ENCODE peak calls at places on chromosome 2, in nine cellular contexts. L is CD4-positive, alpha-beta memory T cell; A is AG04450; U is coronary artery; Z is lower leg skin; G is astrocyte of the cerebellum; V is CD8-positive, alpha-beta memory T cell; M is kidney epithelial cell; I is small intestine. D is an unnamed sample.

GRCh38 chr2:58098254-58099096 is 51.9 kb downstream of the VRK2 start:
- DNase-seq in L (no peak), A (no peak), U (no peak), Z (no peak), G (no peak), V (no peak), M (no peak), I (no peak), D (no peak)

GRCh38 chr2:176789751-176790150 is 422.8 kb upstream of the HNRNPA3 start:
- DNase-seq in L (no peak), A (no peak), U (no peak), Z (no peak), G (no peak), V (no peak), M (no peak), I (no peak), D (no peak)

GRCh38 chr2:7190587-7191320 is 273.5 kb downstream of the RNF144A start:
- DNase-seq in L (no peak), A (no peak), U (no peak), Z (no peak), G (no peak), V (no peak), M (no peak), I (no peak), D (peak; percentile 22)

GRCh38 chr2:42369551-42370229 is 8.7 kb upstream of the COX7A2L start:
- DNase-seq in L (no peak), A (no peak), U (no peak), Z (no peak), G (no peak), V (no peak), M (peak; percentile 55), I (peak; percentile 10), D (no peak)

GRCh38 chr2:20494246-20494645 is 47.4 kb downstream of the RHOB start:
- DNase-seq in L (no peak), A (peak; percentile 54), U (no peak), Z (no peak), G (peak; percentile 78), V (no peak), M (no peak), I (no peak), D (no peak)

GRCh38 chr2:201789395-201789794 is 8.7 kb upstream of the ALS2 start:
- DNase-seq in L (no peak), A (no peak), U (no peak), Z (no peak), G (no peak), V (no peak), M (no peak), I (no peak), D (no peak)

GRCh38 chr2:179550214-179550613 is 285.6 kb upstream of the SESTD1 start:
- DNase-seq in L (no peak), A (no peak), U (no peak), Z (no peak), G (no peak), V (no peak), M (no peak), I (no peak), D (peak; percentile 16)

GRCh38 chr2:223273995-223274394 is 222.0 kb downstream of the KCNE4 start:
- DNase-seq in L (no peak), A (no peak), U (no peak), Z (no peak), G (no peak), V (no peak), M (no peak), I (no peak), D (no peak)

GRCh38 chr2:33033524-33034150 is 86.9 kb downstream of the LTBP1 start:
- DNase-seq in L (no peak), A (peak; percentile 15), U (no peak), Z (no peak), G (peak; percentile 42), V (no peak), M (no peak), I (peak; percentile 48), D (peak; percentile 44)

GRCh38 chr2:165902929-165903328 is 50.6 kb downstream of the TTC21B start:
- DNase-seq in L (peak; percentile 2), A (no peak), U (no peak), Z (no peak), G (peak; percentile 31), V (no peak), M (no peak), I (peak; percentile 49), D (no peak)

GRCh38 chr2:64943387-64944150 is 45.6 kb upstream of the SLC1A4 start:
- DNase-seq in L (no peak), A (no peak), U (peak; percentile 78), Z (peak; percentile 79), G (no peak), V (no peak), M (no peak), I (no peak), D (no peak)

GRCh38 chr2:217551229-217551909 is 451.4 kb downstream of the TNS1 start:
- DNase-seq in L (no peak), A (peak; percentile 46), U (no peak), Z (no peak), G (no peak), V (no peak), M (peak; percentile 53), I (no peak), D (peak; percentile 28)

GRCh38 chr2:178008636-178009289 is 63.8 kb downstream of the PDE11A start:
- DNase-seq in L (no peak), A (no peak), U (no peak), Z (no peak), G (peak; percentile 65), V (no peak), M (no peak), I (peak; percentile 20), D (no peak)

GRCh38 chr2:226797289-226797988 is 2.2 kb downstream of the IRS1 start:
- DNase-seq in L (no peak), A (no peak), U (no peak), Z (peak; percentile 29), G (no peak), V (no peak), M (no peak), I (no peak), D (peak; percentile 43)
- H3K4me3 ChIP-seq in L (no peak overlapping the region), A (peak overlapping the region; percentile 91), U (peak overlapping the region; percentile 86), Z (no peak overlapping the region), G (peak overlapping the region; percentile 88), V (no peak overlapping the region), M (no peak overlapping the region), I (no peak overlapping the region), D (no peak overlapping the region)

DNA sequence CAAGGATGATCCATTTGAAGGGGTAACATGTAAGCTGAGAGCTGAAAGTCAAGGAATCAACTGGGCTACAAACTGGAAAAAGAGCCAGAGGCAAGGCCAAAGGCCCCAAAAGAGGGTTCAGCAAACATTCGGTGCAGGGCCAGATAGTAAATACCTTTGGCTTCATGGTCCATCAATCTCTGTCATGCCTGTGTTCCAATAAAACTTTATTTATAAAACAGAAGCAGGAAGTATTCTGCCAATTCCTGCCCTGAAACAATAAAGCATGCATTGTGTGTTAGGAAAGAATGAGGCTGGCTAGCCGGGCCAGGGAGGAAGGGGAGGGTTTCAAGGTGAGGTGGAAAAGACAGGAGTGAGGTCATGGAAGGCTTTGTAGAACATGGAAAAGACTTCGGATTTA is 107.1 kb downstream of the LBH start:
- DNase-seq in L (no peak), A (no peak), U (no peak), Z (no peak), G (no peak), V (no peak), M (no peak), I (no peak), D (no peak)
- H3K4me3 ChIP-seq in L (no peak overlapping the region), A (no peak overlapping the region), U (no peak overlapping the region), Z (no peak overlapping the region), G (no peak overlapping the region), V (no peak overlapping the region), M (no peak overlapping the region), I (no peak overlapping the region), D (no peak overlapping the region)

GRCh38 chr2:230969673-230970015 is 26.3 kb upstream of the SPATA3 start:
- DNase-seq in L (no peak), A (no peak), U (no peak), Z (no peak), G (no peak), V (no peak), M (no peak), I (no peak), D (no peak)
- H3K4me3 ChIP-seq in L (no peak overlapping the region), A (no peak overlapping the region), U (no peak overlapping the region), Z (no peak overlapping the region), G (no peak overlapping the region), V (no peak overlapping the region), M (no peak overlapping the region), I (no peak overlapping the region), D (no peak overlapping the region)

GRCh38 chr2:43676322-43677050 is at the start of gene C1GALT1C1L:
- DNase-seq in L (no peak), A (no peak), U (peak; percentile 79), Z (peak; percentile 31), G (peak; percentile 29), V (no peak), M (peak; percentile 29), I (peak; percentile 35), D (peak; percentile 17)

DNA sequence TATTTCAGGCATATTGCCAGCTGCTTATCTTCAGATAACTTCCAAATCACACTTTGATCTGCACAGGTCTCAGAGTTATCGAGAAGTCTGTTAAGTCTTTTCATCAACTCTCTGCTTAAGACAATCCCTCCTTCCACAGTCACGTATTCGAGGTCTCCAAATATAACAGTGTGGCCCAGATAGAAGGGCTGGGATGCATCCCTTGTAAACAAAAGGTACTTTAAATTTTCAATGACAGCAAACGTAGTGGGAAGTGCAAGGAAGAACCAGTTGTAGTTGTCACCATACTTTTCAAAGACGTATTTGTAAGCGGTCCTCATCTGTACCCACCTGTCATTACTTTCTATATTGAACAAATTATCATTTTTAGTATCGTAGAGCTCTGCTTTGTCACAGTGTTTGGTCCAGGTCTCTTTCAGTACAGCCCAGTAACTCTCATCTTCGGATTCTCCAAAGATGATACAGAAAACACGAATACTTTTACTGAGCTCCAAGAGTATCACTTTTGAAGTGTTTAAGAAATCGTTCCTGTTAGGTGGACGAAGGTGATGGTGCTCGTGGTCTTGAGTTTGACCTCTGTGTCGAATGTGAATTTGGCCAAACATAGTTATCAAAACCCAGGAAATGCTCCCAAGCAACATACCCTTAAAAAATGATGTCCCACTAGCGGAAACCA is 445 bp downstream of the C1GALT1C1L start:
- DNase-seq in L (no peak), A (no peak), U (no peak), Z (no peak), G (no peak), V (no peak), M (no peak), I (peak; percentile 19), D (no peak)
- H3K4me3 ChIP-seq in L (no peak overlapping the region), A (peak overlapping the region; percentile 60), U (peak overlapping the region; percentile 75), Z (peak overlapping the region; percentile 42), G (peak overlapping the region; percentile 38), V (peak overlapping the region; percentile 45), M (peak overlapping the region; percentile 44), I (no peak overlapping the region), D (no peak overlapping the region)